ENCODE peak calls at places on chromosomes 6 and 20, in four cellular contexts. K, M, C and G are unnamed samples.

GRCh38 chr6:97282238-97282725 is 734 bp downstream of the MMS22L start:
- DNase-seq in K (no peak), M (peak), C (no peak), G (peak)

GRCh38 chr6:113586413-113586812 is 270.7 kb upstream of the MARCKS start:
- DNase-seq in K (no peak), M (no peak), C (no peak), G (no peak)

GRCh38 chr6:113733386-113733785 is 123.8 kb upstream of the MARCKS start:
- DNase-seq in K (no peak), M (no peak), C (no peak), G (no peak)

GRCh38 chr20:59583428-59584277 is 20.7 kb upstream of the PHACTR3 start:
- DNase-seq in K (no peak), M (no peak), C (no peak), G (no peak)

GRCh38 chr6:119627908-119628669 is 278.5 kb upstream of the MAN1A1 start:
- DNase-seq in K (no peak), M (no peak), C (no peak), G (no peak)

GRCh38 chr20:14700641-14700965 is 363.2 kb upstream of the FLRT3 start:
- DNase-seq in K (no peak), M (peak), C (no peak), G (no peak)

GRCh38 chr6:151044465-151045441 is 179.3 kb downstream of the MTHFD1L start:
- DNase-seq in K (peak), M (no peak), C (no peak), G (peak)

GRCh38 chr20:7031222-7031621 is 263.7 kb downstream of the BMP2 start:
- DNase-seq in K (no peak), M (peak), C (no peak), G (peak)

GRCh38 chr6:46419576-46420002 is 71.7 kb downstream of the RCAN2 start:
- DNase-seq in K (no peak), M (peak), C (peak), G (peak)

GRCh38 chr6:56381852-56382251 is 134.5 kb upstream of the COL21A1 start:
- DNase-seq in K (no peak), M (no peak), C (no peak), G (peak)

GRCh38 chr20:57076951-57077350 is 189.5 kb downstream of the BMP7 start:
- DNase-seq in K (no peak), M (no peak), C (no peak), G (no peak)

GRCh38 chr6:46290916-46291633 is 120.3 kb upstream of the ENPP5 start:
- DNase-seq in K (no peak), M (no peak), C (no peak), G (no peak)